ENCODE peak calls at places on chromosomes 3 and 15, in four cellular contexts. R is WTC11, G is cardiac muscle cell, X is heart left ventricle. H is an unnamed sample.

GRCh38 chr3:169952045-169952444 is 14.6 kb upstream of the SEC62 start:
- DNase-seq in R (no peak), G (no peak), X (no peak), H (no peak)

GRCh38 chr15:57253082-57253481 is 123.2 kb upstream of the CGNL1 start:
- DNase-seq in R (peak), G (no peak), X (no peak), H (no peak)

GRCh38 chr15:68830141-68830540 is 9.4 kb upstream of the ANP32A start:
- DNase-seq in R (no peak), G (no peak), X (no peak), H (peak)

GRCh38 chr15:66278671-66279070 is 14.7 kb upstream of the DIS3L start:
- DNase-seq in R (no peak), G (no peak), X (no peak), H (no peak)

GRCh38 chr3:132253262-132253878 is 63.8 kb upstream of the ACP3 start:
- DNase-seq in R (no peak), G (peak), X (peak), H (peak)

GRCh38 chr15:51812598-51812997 is 16.9 kb upstream of the TMOD3 start:
- DNase-seq in R (no peak), G (no peak), X (no peak), H (no peak)

GRCh38 chr3:119494597-119494996 is 3.8 kb upstream of the TIMMDC1 start:
- DNase-seq in R (no peak), G (no peak), X (no peak), H (no peak)

GRCh38 chr3:46405301-46406079 is 1.4 kb downstream of the CCR5AS start:
- DNase-seq in R (no peak), G (no peak), X (no peak), H (no peak)

GRCh38 chr15:71680079-71680461 is 130.3 kb upstream of the NR2E3 start:
- DNase-seq in R (no peak), G (no peak), X (no peak), H (no peak)

GRCh38 chr15:87365221-87365620 is 891.3 kb downstream of the NTRK3 start:
- DNase-seq in R (no peak), G (no peak), X (no peak), H (no peak)

GRCh38 chr15:77107531-77108355 is 36.8 kb upstream of the TSPAN3 start:
- DNase-seq in R (peak), G (peak), X (peak), H (peak)

GRCh38 chr3:149247025-149247710 is 25.5 kb upstream of the CP start:
- DNase-seq in R (no peak), G (no peak), X (no peak), H (no peak)

GRCh38 chr3:15314276-15314675 is 18.1 kb downstream of the SH3BP5 start:
- DNase-seq in R (no peak), G (no peak), X (no peak), H (no peak)

GRCh38 chr3:24343084-24343783 is 151.4 kb downstream of the THRB start:
- DNase-seq in R (no peak), G (no peak), X (no peak), H (no peak)

GRCh38 chr15:43239732-43240491 is 19.1 kb upstream of the EPB42 start:
- DNase-seq in R (no peak), G (no peak), X (no peak), H (peak)

GRCh38 chr3:72312339-72312738 is 527.4 kb upstream of the PROK2 start:
- DNase-seq in R (no peak), G (no peak), X (no peak), H (no peak)

GRCh38 chr3:23004971-23005370 is 198.2 kb upstream of the UBE2E2 start:
- DNase-seq in R (no peak), G (no peak), X (no peak), H (no peak)

GRCh38 chr3:141368925-141369794 is 856 bp downstream of the ZBTB38 start:
- DNase-seq in R (no peak), G (no peak), X (no peak), H (no peak)

GRCh38 chr3:36944012-36944640 is 728 bp downstream of the TRANK1 start:
- DNase-seq in R (peak), G (peak), X (peak), H (peak)

GRCh38 chr3:72818915-72819314 is 29.3 kb downstream of the SHQ1 start:
- DNase-seq in R (no peak), G (no peak), X (no peak), H (peak)

GRCh38 chr3:189186093-189186492 is 14.3 kb downstream of the TPRG1 start:
- DNase-seq in R (no peak), G (no peak), X (peak), H (no peak)

GRCh38 chr3:131361464-131362421 is 19.8 kb upstream of the NUDT16 start:
- DNase-seq in R (peak), G (peak), X (peak), H (peak)

GRCh38 chr3:55189359-55189801 is 261.5 kb upstream of the LRTM1 start:
- DNase-seq in R (no peak), G (no peak), X (no peak), H (no peak)

GRCh38 chr3:72353236-72354105 is 494.8 kb downstream of the SHQ1 start:
- DNase-seq in R (no peak), G (no peak), X (no peak), H (no peak)

GRCh38 chr3:170471149-170471548 is 52.5 kb downstream of the CLDN11 start:
- DNase-seq in R (no peak), G (no peak), X (no peak), H (no peak)

GRCh38 chr3:134965849-134966248 is 170.8 kb downstream of the EPHB1 start:
- DNase-seq in R (no peak), G (no peak), X (no peak), H (no peak)

GRCh38 chr3:66593978-66594377 is 93.2 kb upstream of the LRIG1 start:
- DNase-seq in R (no peak), G (no peak), X (no peak), H (no peak)

GRCh38 chr3:25592510-25592968 is 72.2 kb downstream of the TOP2B start:
- DNase-seq in R (peak), G (peak), X (peak), H (peak)

GRCh38 chr3:37979798-37980476 is 10.6 kb upstream of the VILL start:
- DNase-seq in R (no peak), G (no peak), X (no peak), H (no peak)

GRCh38 chr3:110576962-110577361 is 494.7 kb upstream of the NECTIN3 start:
- DNase-seq in R (peak), G (no peak), X (no peak), H (no peak)

GRCh38 chr3:120129718-120130117 is 35.5 kb upstream of the GSK3B start:
- DNase-seq in R (no peak), G (no peak), X (no peak), H (no peak)

GRCh38 chr3:111072016-111072891 is 638 bp downstream of the NECTIN3 start:
- DNase-seq in R (peak), G (peak), X (peak), H (peak)

GRCh38 chr3:152458023-152458724 is 189.4 kb downstream of the MBNL1 start:
- DNase-seq in R (no peak), G (no peak), X (no peak), H (no peak)

GRCh38 chr3:61562810-61563613 is 1.6 kb downstream of the PTPRG start:
- DNase-seq in R (peak), G (peak), X (peak), H (peak)

GRCh38 chr3:61563614-61564404 is 2.4 kb downstream of the PTPRG start:
- DNase-seq in R (peak), G (peak), X (peak), H (no peak)

GRCh38 chr3:61565569-61565968 is 4.2 kb downstream of the PTPRG start:
- DNase-seq in R (no peak), G (no peak), X (no peak), H (no peak)

GRCh38 chr3:61562042-61562809 is 855 bp downstream of the PTPRG start:
- DNase-seq in R (peak), G (peak), X (peak), H (no peak)

GRCh38 chr3:61564405-61565059 is 3.2 kb downstream of the PTPRG start:
- DNase-seq in R (peak), G (peak), X (peak), H (peak)
- TF ChIP-seq CTCF in R (peak), G (peak), X (peak), H (peak)

GRCh38 chr3:61780455-61781239 is 219.3 kb downstream of the PTPRG start:
- DNase-seq in R (no peak), G (no peak), X (no peak), H (no peak)
- TF ChIP-seq CTCF in R (no peak), G (no peak), X (no peak), H (no peak)

GRCh38 chr3:181329024-181329423 is 339.5 kb upstream of the DNAJC19 start:
- DNase-seq in R (no peak), G (no peak), X (no peak), H (no peak)

GRCh38 chr3:181330821-181331563 is 341.5 kb upstream of the DNAJC19 start:
- DNase-seq in R (no peak), G (no peak), X (no peak), H (no peak)

GRCh38 chr3:181330257-181330656 is 340.7 kb upstream of the DNAJC19 start:
- DNase-seq in R (no peak), G (no peak), X (no peak), H (no peak)

GRCh38 chr3:181327349-181327748 is 337.8 kb upstream of the DNAJC19 start:
- DNase-seq in R (no peak), G (no peak), X (no peak), H (no peak)

DNA sequence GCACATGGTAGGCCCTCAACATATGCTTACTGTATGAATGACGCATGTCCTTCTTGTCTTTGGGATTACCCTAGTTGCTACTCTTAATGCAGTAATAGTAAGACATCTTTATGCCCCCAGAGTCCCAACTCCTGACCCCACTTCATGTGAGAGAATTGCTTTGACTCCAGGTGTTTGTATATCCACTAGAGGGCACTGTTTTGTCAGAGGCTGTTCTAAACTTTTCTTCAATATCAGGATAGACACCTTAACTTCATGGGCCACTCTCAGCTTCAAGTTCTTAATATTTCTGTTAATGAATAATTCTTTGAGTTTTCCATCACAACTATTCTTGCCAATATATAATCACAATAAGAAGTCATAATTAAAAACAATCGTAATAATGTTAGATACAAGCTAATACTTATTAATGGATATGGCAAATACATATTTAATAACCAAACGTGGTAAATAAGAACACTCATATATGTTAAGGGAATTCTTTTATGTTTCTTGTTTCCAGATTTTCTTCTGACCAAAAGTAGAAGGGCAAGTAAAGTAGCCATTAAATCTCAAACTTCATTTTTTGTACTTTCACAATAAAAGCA is 337.2 kb upstream of the DNAJC19 start:
- DNase-seq in R (no peak), G (peak), X (no peak), H (peak)
- TF ChIP-seq CTCF in R (peak), G (peak), X (peak), H (peak)

GRCh38 chr3:195001961-195002861 is 268.7 kb downstream of the XXYLT1 start:
- DNase-seq in R (peak), G (peak), X (peak), H (peak)
- TF ChIP-seq CTCF in R (no peak), G (peak), X (peak), H (peak)

DNA sequence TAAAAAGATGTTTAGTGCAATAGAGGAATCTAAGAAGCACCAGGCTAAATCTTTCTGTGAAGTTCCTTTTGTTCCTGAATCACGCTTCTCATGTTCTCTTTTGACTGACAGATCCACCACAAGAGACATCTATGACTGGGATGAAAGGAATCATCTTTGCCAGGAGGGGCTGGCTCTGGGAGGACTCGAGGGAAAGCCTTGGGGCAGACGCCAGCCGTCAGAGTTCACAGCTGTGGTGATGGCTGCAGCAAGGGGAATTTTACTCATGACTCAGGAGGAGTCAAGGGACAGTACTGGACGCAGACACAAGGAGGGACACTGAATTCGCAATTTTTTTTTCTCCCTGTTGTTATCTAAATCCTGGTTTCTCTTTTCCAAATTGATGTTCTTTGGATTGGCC is 38.7 kb downstream of the C3orf38 start:
- DNase-seq in R (no peak), G (no peak), X (peak), H (no peak)
- TF ChIP-seq CTCF in R (no peak), G (no peak), X (no peak), H (no peak)

GRCh38 chr3:100761211-100761921 is 52.1 kb downstream of the TFG start:
- DNase-seq in R (peak), G (no peak), X (no peak), H (peak)
- TF ChIP-seq CTCF in R (no peak), G (no peak), X (no peak), H (peak)

DNA sequence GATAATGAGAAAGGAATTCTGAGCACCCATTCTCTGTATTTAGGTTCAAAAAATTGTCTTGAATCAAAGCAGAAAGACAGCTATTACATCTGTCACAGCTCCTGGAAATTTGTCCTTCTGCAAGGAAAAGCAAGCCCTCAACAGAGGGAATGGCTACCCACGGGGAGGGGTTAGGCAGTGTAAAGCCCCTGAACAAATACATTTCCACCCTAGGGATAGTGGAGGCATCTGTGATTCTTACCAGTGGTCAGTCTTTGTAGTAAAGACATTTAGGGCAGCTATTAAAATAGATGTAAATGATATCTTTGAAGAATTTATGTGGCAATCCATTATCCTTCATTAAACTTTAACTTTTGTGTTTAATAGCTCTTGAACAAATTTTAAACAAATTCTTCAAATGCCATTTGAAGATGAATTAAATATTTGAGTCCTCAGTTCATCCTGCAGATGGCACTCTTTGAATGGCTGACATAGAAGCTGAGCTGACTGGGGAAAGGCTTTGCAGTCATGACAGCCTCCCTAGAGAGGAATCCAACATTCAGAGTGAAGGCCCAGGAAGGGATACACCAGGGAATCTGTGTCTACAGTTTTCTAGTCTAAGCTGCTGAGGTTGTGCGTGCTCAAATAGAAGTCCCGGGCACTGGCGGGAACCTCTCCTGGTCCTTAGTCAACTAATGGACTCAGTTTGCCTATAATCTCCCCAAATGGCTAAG is 359.7 kb upstream of the ROPN1 start:
- DNase-seq in R (peak), G (peak), X (peak), H (no peak)
- TF ChIP-seq CTCF in R (no peak), G (peak), X (peak), H (no peak)

GRCh38 chr3:68880632-68881031 is 51.7 kb downstream of the TAFA4 start:
- DNase-seq in R (no peak), G (peak), X (no peak), H (no peak)

GRCh38 chr3:68874551-68875348 is 57.6 kb downstream of the TAFA4 start:
- DNase-seq in R (no peak), G (no peak), X (no peak), H (no peak)

GRCh38 chr3:68876112-68876713 is 56.1 kb downstream of the TAFA4 start:
- DNase-seq in R (peak), G (peak), X (no peak), H (peak)

GRCh38 chr3:68878962-68879361 is 53.4 kb downstream of the TAFA4 start:
- DNase-seq in R (no peak), G (peak), X (no peak), H (no peak)

GRCh38 chr3:68878322-68878721 is 54.0 kb downstream of the TAFA4 start:
- DNase-seq in R (no peak), G (peak), X (no peak), H (no peak)
- TF ChIP-seq CTCF in R (peak), G (peak), X (peak), H (peak)

GRCh38 chr3:9404680-9405079 is 7.3 kb downstream of the SETD5 start:
- DNase-seq in R (no peak), G (peak), X (no peak), H (no peak)
- TF ChIP-seq CTCF in R (no peak), G (no peak), X (no peak), H (no peak)

GRCh38 chr3:16406579-16406978 is 106.9 kb downstream of the RFTN1 start:
- DNase-seq in R (no peak), G (no peak), X (no peak), H (no peak)
- TF ChIP-seq CTCF in R (no peak), G (no peak), X (no peak), H (no peak)